ENCODE peak calls at places on chromosomes 3 and 15, in six cellular contexts. P, K, X, S, E and N are unnamed samples.

GRCh38 chr15:62850791-62851291 is 191.7 kb upstream of the TPM1 start:
- DNase-seq in P (no peak), K (peak), X (no peak), S (no peak), E (no peak), N (no peak)

GRCh38 chr3:48989126-48989795 is 780 bp upstream of the P4HTM start:
- DNase-seq in P (no peak), K (no peak), X (no peak), S (no peak), E (no peak), N (no peak)

GRCh38 chr3:67526246-67526645 is 128.2 kb downstream of the SUCLG2 start:
- DNase-seq in P (no peak), K (no peak), X (no peak), S (no peak), E (no peak), N (no peak)

GRCh38 chr3:111874177-111874820 is 15.2 kb downstream of the PHLDB2 start:
- DNase-seq in P (no peak), K (no peak), X (no peak), S (peak), E (no peak), N (no peak)

GRCh38 chr3:44923634-44924033 is 49.2 kb downstream of the TGM4 start:
- DNase-seq in P (peak), K (no peak), X (no peak), S (no peak), E (no peak), N (no peak)

GRCh38 chr3:70737656-70738309 is 425.3 kb upstream of the MDFIC2 start:
- DNase-seq in P (no peak), K (no peak), X (no peak), S (no peak), E (no peak), N (no peak)

GRCh38 chr15:98360031-98360430 is 288.3 kb upstream of the IGF1R start:
- DNase-seq in P (no peak), K (peak), X (no peak), S (no peak), E (no peak), N (no peak)

GRCh38 chr3:125207507-125207906 is 5.0 kb downstream of the SLC12A8 start:
- DNase-seq in P (no peak), K (no peak), X (no peak), S (no peak), E (no peak), N (no peak)

GRCh38 chr3:64300790-64301423 is 75.6 kb upstream of the PRICKLE2 start:
- DNase-seq in P (no peak), K (no peak), X (no peak), S (no peak), E (no peak), N (no peak)

GRCh38 chr3:10602769-10603768 is 97.7 kb upstream of the ATP2B2 start:
- DNase-seq in P (no peak), K (no peak), X (peak), S (no peak), E (no peak), N (no peak)

GRCh38 chr15:50890751-50891150 is 17.7 kb upstream of the AP4E1 start:
- DNase-seq in P (no peak), K (no peak), X (no peak), S (no peak), E (no peak), N (no peak)

GRCh38 chr3:65979152-65979551 is 59.6 kb downstream of the MAGI1 start:
- DNase-seq in P (no peak), K (no peak), X (no peak), S (no peak), E (no peak), N (no peak)

GRCh38 chr15:56286213-56286612 is 42.5 kb upstream of the RFX7 start:
- DNase-seq in P (peak), K (no peak), X (no peak), S (peak), E (no peak), N (no peak)

GRCh38 chr3:126267976-126268615 is 87.7 kb upstream of the ALDH1L1 start:
- DNase-seq in P (no peak), K (peak), X (no peak), S (no peak), E (no peak), N (no peak)

GRCh38 chr15:67690936-67691335 is 134.4 kb upstream of the SKOR1 start:
- DNase-seq in P (no peak), K (no peak), X (no peak), S (no peak), E (no peak), N (no peak)

GRCh38 chr3:100954199-100954935 is 38.9 kb downstream of the ABI3BP start:
- DNase-seq in P (no peak), K (no peak), X (no peak), S (no peak), E (no peak), N (no peak)

GRCh38 chr3:108486910-108487309 is 23.5 kb downstream of the MYH15 start:
- DNase-seq in P (no peak), K (no peak), X (no peak), S (no peak), E (no peak), N (no peak)

GRCh38 chr15:88636654-88637053 is 2.2 kb upstream of the ISG20 start:
- DNase-seq in P (no peak), K (no peak), X (no peak), S (no peak), E (no peak), N (no peak)

GRCh38 chr3:112786881-112787625 is 59.6 kb downstream of the CD200R1L start:
- DNase-seq in P (no peak), K (no peak), X (no peak), S (no peak), E (no peak), N (no peak)

GRCh38 chr3:177478170-177478859 is 281.0 kb upstream of the TBL1XR1 start:
- DNase-seq in P (no peak), K (no peak), X (no peak), S (peak), E (no peak), N (peak)

GRCh38 chr3:152405915-152406802 is 137.4 kb downstream of the MBNL1 start:
- DNase-seq in P (no peak), K (no peak), X (no peak), S (no peak), E (no peak), N (no peak)
- TF ChIP-seq POLR2AphosphoS5 in P (no peak), K (peak), X (no peak), S (no peak), E (no peak), N (no peak)

GRCh38 chr3:43503067-43503728 is 118.6 kb downstream of the ANO10 start:
- DNase-seq in P (no peak), K (no peak), X (no peak), S (peak), E (no peak), N (no peak)
- TF ChIP-seq CTCF in P (no peak), K (peak), X (peak), S (peak), E (no peak), N (peak)

GRCh38 chr3:120767106-120767505 is 24.6 kb downstream of the GTF2E1 start:
- DNase-seq in P (no peak), K (no peak), X (no peak), S (no peak), E (no peak), N (no peak)
- TF ChIP-seq POLR2AphosphoS5 in P (no peak), K (no peak), X (no peak), S (no peak), E (no peak), N (no peak)

GRCh38 chr3:37861540-37862051 is at the start of gene CTDSPL:
- DNase-seq in P (no peak), K (no peak), X (no peak), S (no peak), E (peak), N (no peak)
- TF ChIP-seq CTCF in P (no peak), K (no peak), X (no peak), S (no peak), E (no peak), N (no peak)

GRCh38 chr3:37458162-37458895 is 283.9 kb upstream of the LRRFIP2 start:
- DNase-seq in P (no peak), K (no peak), X (no peak), S (no peak), E (no peak), N (no peak)
- TF ChIP-seq POLR2AphosphoS5 in P (no peak), K (peak), X (no peak), S (no peak), E (no peak), N (no peak)

DNA sequence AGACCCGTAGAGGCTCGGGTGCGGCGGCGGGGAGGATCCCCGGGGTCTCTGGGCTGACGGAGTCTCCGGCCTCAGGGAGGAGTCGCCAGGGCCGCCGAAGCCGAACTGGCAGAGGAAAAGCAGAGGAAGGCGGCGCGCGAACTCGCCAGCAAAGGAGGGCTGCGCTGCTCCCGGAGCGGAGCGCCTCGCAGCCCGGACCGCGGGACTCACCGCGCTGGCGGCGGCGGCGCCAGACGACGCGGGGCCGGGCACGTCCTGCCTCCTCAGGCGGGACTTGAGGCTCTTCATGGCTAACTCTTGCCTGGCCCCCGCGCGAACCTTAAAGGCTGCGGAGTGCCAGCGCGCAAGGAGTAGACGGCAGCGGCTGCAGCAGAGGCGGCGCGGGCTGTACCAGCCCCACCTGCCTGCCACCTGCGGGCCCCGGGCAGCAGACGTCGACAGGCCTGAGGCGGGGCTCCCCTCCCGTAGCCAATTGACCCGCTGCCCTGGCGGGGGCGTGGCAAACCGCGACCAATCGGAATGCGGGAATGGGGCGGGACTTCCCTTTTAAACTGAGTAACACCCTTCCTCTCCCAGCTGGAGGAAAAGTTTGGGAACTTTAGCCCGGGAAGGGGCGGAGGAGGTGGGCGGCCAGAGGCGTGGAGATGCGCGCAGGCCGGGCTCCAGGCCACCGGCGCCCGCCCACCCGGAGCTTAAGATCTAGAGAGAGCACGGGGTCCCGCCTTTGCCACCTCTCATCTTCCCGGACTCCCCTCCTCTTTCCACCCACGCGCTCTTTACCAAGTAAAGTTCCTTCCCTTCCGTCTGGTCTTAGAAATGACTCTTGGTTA is at the start of gene UACA:
- DNase-seq in P (peak), K (peak), X (peak), S (peak), E (peak), N (peak)
- TF ChIP-seq CTCF in P (no peak), K (no peak), X (no peak), S (no peak), E (no peak), N (no peak)

DNA sequence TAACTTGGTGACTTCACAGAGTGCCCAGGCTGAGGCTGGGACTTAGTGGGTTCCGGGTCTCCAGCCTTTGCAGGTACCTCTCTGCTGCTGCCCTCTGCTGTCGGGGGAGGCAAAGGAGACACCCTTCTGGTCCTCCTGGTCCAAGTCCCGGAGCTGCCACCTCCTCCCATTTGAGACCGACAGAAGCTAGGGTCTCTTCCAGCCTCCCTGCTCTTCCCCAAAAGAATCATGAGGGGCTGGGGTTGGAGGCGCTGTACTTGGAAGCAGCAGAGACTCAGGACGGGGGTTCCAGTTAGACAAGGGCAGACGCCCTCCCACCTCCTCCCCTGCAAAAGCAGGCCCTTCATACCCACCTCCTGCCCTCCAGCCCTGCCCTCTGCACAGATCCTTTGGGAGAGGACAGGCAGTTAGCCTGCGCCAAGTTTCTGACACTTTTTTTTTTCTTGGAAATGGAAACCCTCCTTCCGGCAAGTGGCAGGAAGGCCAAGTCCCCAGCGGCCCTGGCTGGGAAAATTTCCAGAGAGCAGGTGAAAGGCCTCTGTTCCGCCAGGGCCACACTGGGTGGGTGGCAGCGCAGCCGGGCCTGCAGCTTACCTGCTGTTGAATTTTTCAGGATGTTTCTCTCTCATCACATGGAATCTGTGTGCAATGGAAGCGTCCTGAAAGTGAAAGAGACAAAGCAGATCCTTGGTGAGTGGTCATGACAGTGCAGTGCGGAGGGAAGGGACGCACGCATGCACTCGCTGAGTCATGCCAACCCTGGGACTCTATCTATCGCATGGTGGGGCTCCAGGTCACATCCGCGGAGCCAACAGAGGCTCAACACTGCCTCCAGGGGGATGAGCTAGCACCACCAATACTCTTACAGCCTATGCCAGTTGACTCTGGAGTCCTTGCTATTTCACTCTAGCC is 119.9 kb downstream of the DGKG start:
- DNase-seq in P (peak), K (no peak), X (no peak), S (peak), E (peak), N (no peak)
- TF ChIP-seq POLR2AphosphoS5 in P (no peak), K (peak), X (no peak), S (peak), E (peak), N (no peak)

DNA sequence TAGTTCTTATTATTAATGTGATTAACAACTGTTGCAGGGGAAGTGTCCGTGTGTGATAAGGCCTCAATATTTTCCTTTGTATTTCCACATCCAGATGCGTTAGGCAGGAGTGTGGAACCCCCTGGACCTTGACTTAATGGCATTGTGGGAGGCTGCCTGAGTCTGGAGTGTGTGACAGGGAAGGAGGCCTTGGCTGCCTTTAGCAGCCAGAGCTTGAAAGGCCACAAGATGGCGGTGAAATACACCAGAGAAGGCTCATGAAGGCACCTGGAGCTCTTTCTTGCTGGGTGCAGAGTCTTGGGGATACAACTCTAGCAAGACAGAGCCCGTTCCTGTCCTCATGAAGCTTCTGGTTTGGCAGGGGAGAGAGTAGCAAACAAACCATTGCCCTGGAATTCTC is 36.9 kb downstream of the POLR2M start:
- DNase-seq in P (no peak), K (no peak), X (no peak), S (no peak), E (no peak), N (no peak)
- TF ChIP-seq CTCF in P (no peak), K (no peak), X (peak), S (peak), E (peak), N (peak)

GRCh38 chr3:87036671-87037070 is 45.7 kb upstream of the VGLL3 start:
- DNase-seq in P (no peak), K (no peak), X (no peak), S (no peak), E (no peak), N (no peak)

GRCh38 chr3:87035339-87035738 is 44.4 kb upstream of the VGLL3 start:
- DNase-seq in P (no peak), K (no peak), X (no peak), S (no peak), E (no peak), N (no peak)

GRCh38 chr3:87037652-87038051 is 46.7 kb upstream of the VGLL3 start:
- DNase-seq in P (no peak), K (no peak), X (no peak), S (no peak), E (no peak), N (no peak)

GRCh38 chr3:87033205-87033604 is 42.3 kb upstream of the VGLL3 start:
- DNase-seq in P (no peak), K (no peak), X (no peak), S (no peak), E (no peak), N (no peak)
- TF ChIP-seq POLR2AphosphoS5 in P (no peak), K (no peak), X (no peak), S (no peak), E (no peak), N (no peak)

GRCh38 chr3:54150864-54151467 is 28.6 kb downstream of the CACNA2D3 start:
- DNase-seq in P (no peak), K (no peak), X (no peak), S (no peak), E (no peak), N (no peak)

DNA sequence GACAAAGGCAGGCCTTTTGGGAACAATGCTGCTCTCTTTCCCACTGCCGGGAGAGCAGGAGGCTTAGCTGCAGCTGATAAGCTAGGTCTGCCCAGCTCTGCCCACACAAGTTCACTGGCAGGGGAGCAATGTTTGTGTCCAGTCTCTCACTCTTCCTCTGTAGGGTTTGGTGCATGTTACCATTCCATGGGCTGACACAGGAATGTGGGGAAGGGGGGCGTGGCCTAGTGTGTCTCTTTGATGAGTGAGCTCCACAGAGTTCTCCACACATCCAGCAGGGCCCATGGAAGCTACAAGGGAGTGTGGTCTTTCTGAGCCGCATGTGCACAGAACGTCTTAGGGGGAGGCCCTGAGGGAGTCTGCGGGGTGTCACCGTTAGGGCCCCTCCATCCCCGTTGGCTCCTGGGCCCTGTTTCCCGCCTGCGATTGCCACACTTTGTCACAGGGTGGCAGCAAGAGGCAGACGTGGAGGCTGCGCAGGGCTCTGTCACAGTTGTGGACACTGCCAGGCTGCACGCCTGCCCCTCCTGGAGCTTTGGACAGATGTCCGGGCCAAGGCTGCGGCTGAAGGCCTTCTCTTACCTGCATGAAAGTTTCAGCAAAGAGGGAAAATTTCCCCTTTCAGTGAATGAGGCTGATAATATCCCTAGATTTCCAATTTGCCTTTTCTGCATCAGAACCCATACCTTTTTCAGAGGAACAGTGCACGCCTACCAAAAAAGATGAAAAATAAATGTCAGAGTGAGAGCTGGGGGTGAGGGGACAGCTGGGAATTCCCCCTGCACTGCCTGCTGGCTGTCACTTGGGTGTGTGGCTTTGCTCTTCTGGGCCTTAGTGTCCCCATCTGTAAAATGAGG is 24.3 kb downstream of the CACNA2D3 start:
- DNase-seq in P (peak), K (no peak), X (no peak), S (peak), E (peak), N (no peak)
- TF ChIP-seq CTCF in P (peak), K (peak), X (peak), S (peak), E (peak), N (peak)